ENCODE peak calls at places on chromosomes 7 and 10, in five cellular contexts. K is lower leg skin, C is transverse colon, T is H54, Y is ovary. X is an unnamed sample.

GRCh38 chr7:37367010-37367409 is 81.7 kb downstream of the ELMO1 start:
- DNase-seq in K (no peak), Y (no peak), T (no peak), C (no peak), X (no peak)

GRCh38 chr7:129670636-129671035 is 59.1 kb downstream of the NRF1 start:
- DNase-seq in Y (no peak), T (no peak), K (no peak), C (no peak), X (no peak)

GRCh38 chr10:121865554-121865953 is 62.3 kb downstream of the ATE1 start:
- DNase-seq in C (no peak), T (no peak), Y (no peak), K (no peak), X (no peak)

GRCh38 chr10:93208717-93209464 is 135.2 kb downstream of the CYP26A1 start:
- DNase-seq in T (peak), Y (no peak), C (no peak), K (no peak), X (no peak)

GRCh38 chr10:28367865-28368541 is 65.1 kb upstream of the MPP7 start:
- DNase-seq in C (peak), K (peak), Y (no peak), T (no peak), X (no peak)

GRCh38 chr10:927131-927530 is 4.4 kb downstream of the LARP4B start:
- DNase-seq in Y (no peak), C (no peak), T (no peak), K (no peak), X (no peak)

GRCh38 chr7:81684513-81685262 is 85.2 kb downstream of the HGF start:
- DNase-seq in T (peak), Y (peak), K (peak), C (peak), X (peak)

GRCh38 chr7:130971297-130971696 is 237.3 kb upstream of the KLF14 start:
- DNase-seq in C (no peak), Y (no peak), T (no peak), K (no peak), X (no peak)

GRCh38 chr10:104029528-104029875 is 56.2 kb downstream of the COL17A1 start:
- DNase-seq in K (no peak), C (no peak), Y (peak), T (no peak), X (peak)

GRCh38 chr7:92205987-92206386 is 27.0 kb upstream of the LRRD1 start:
- DNase-seq in K (no peak), C (no peak), T (no peak), Y (no peak), X (no peak)

GRCh38 chr10:14548970-14549369 is 218.2 kb upstream of the FRMD4A start:
- DNase-seq in C (no peak), T (no peak), Y (no peak), K (no peak), X (no peak)

GRCh38 chr10:109773288-109773687 is 150.0 kb downstream of the XPNPEP1 start:
- DNase-seq in C (no peak), T (no peak), K (no peak), Y (no peak), X (no peak)
- TF ChIP-seq POLR2A in C (no peak), T (no peak), K (no peak), Y (no peak), X (no peak)

GRCh38 chr10:77889277-77889903 is 37.2 kb downstream of the DLG5 start:
- DNase-seq in C (peak), K (no peak), T (no peak), Y (no peak), X (no peak)
- TF ChIP-seq POLR2A in C (no peak), K (no peak), T (no peak), Y (no peak), X (no peak)

GRCh38 chr7:26182706-26183105 is 17.8 kb downstream of the HNRNPA2B1 start:
- DNase-seq in Y (no peak), K (no peak), C (no peak), T (no peak), X (no peak)

GRCh38 chr7:26183545-26184282 is 16.8 kb downstream of the HNRNPA2B1 start:
- DNase-seq in Y (no peak), T (no peak), C (no peak), K (no peak), X (no peak)

GRCh38 chr7:26181474-26182227 is 18.9 kb downstream of the HNRNPA2B1 start:
- DNase-seq in T (no peak), K (no peak), Y (no peak), C (no peak), X (no peak)

GRCh38 chr7:26180792-26181198 is 19.8 kb downstream of the HNRNPA2B1 start:
- DNase-seq in K (no peak), Y (no peak), T (no peak), C (no peak), X (no peak)

GRCh38 chr7:26182283-26182682 is 18.3 kb downstream of the HNRNPA2B1 start:
- DNase-seq in T (no peak), C (no peak), Y (peak), K (no peak), X (no peak)
- TF ChIP-seq POLR2A in T (no peak), C (peak), Y (no peak), K (no peak), X (no peak)

GRCh38 chr10:3093996-3094395 is 26.6 kb downstream of the PFKP start:
- DNase-seq in C (no peak), Y (no peak), K (no peak), T (no peak), X (no peak)

GRCh38 chr10:3091346-3091787 is 24.0 kb downstream of the PFKP start:
- DNase-seq in K (no peak), Y (no peak), T (no peak), C (no peak), X (no peak)

GRCh38 chr10:3091921-3092320 is 24.6 kb downstream of the PFKP start:
- DNase-seq in K (no peak), C (no peak), Y (no peak), T (no peak), X (no peak)

GRCh38 chr10:3090388-3090787 is 23.0 kb downstream of the PFKP start:
- DNase-seq in T (no peak), C (no peak), Y (no peak), K (no peak), X (no peak)

GRCh38 chr10:3090914-3091313 is 23.6 kb downstream of the PFKP start:
- DNase-seq in C (peak), Y (no peak), T (no peak), K (no peak), X (peak)
- TF ChIP-seq POLR2A in C (no peak), Y (no peak), T (no peak), K (no peak), X (no peak)

DNA sequence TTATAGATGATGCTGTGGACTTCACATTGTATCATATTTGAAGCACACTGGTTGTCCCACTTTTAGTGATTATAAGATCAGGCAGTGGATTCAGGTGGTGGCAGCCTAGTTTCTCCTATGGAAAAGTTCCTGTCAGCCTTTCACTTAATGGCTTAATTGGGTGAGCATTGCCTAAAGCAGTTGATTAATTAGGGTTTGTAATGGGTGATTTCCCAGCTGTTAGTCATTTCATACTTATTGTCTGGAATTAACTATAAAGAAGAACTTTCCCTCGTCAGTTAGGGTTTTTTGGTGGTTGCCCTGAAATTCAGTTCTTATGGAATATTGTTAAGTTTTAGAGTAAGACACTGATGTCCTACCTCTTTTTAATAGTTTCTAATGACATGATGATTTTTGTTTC is 78.8 kb downstream of the SLC25A40 start:
- DNase-seq in T (no peak), Y (no peak), C (no peak), K (no peak), X (no peak)
- TF ChIP-seq POLR2A in T (no peak), Y (no peak), C (no peak), K (no peak), X (no peak)

GRCh38 chr10:3781458-3782098 is 3.4 kb downstream of the KLF6 start:
- DNase-seq in K (no peak), T (no peak), Y (no peak), C (peak), X (peak)

GRCh38 chr10:3780056-3780765 is 4.8 kb downstream of the KLF6 start:
- DNase-seq in Y (no peak), C (no peak), T (no peak), K (peak), X (no peak)

GRCh38 chr10:3779146-3779707 is 5.8 kb downstream of the KLF6 start:
- DNase-seq in T (no peak), Y (no peak), C (peak), K (no peak), X (no peak)

GRCh38 chr10:3782099-3782455 is 2.9 kb downstream of the KLF6 start:
- DNase-seq in T (no peak), K (peak), Y (no peak), C (no peak), X (peak)

GRCh38 chr10:3780766-3781457 is 4.1 kb downstream of the KLF6 start:
- DNase-seq in Y (no peak), K (no peak), T (no peak), C (no peak), X (no peak)
- TF ChIP-seq POLR2A in Y (no peak), K (no peak), T (no peak), C (no peak), X (no peak)

DNA sequence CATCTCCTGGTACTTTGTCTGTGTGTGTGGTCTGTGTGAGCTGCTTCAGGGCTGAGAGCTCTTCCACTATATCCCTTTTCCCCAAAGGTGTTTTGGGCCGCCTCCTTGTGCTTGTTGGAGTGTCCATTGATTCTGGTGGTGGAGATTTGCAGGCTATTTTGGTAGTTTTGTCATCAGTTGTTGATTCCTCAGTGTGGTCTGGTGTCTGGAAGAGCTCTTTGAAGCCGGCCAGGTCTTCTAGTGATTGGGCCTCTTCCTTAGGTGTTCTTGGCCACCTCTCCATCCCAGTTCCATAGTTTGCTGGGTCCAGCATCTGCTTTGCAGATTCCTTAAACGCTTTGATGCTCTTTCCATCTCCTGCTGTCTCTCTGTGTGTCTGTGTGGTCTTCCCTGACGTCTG is 20.8 kb downstream of the MKI67 start:
- DNase-seq in C (no peak), K (no peak), Y (no peak), T (no peak), X (no peak)
- TF ChIP-seq POLR2A in C (no peak), K (no peak), Y (no peak), T (no peak), X (no peak)

GRCh38 chr7:134779741-134780065 is 269 bp downstream of the CALD1 start:
- DNase-seq in C (no peak), Y (no peak), T (no peak), K (no peak), X (peak)

GRCh38 chr7:134780166-134780853 is 876 bp downstream of the CALD1 start:
- DNase-seq in Y (no peak), T (no peak), C (no peak), K (no peak), X (no peak)

GRCh38 chr7:134777470-134777869 is 2.0 kb upstream of the CALD1 start:
- DNase-seq in T (no peak), C (no peak), Y (no peak), K (no peak), X (no peak)

GRCh38 chr7:134777908-134778580 is 1.4 kb upstream of the CALD1 start:
- DNase-seq in T (no peak), C (no peak), Y (no peak), K (no peak), X (no peak)

DNA sequence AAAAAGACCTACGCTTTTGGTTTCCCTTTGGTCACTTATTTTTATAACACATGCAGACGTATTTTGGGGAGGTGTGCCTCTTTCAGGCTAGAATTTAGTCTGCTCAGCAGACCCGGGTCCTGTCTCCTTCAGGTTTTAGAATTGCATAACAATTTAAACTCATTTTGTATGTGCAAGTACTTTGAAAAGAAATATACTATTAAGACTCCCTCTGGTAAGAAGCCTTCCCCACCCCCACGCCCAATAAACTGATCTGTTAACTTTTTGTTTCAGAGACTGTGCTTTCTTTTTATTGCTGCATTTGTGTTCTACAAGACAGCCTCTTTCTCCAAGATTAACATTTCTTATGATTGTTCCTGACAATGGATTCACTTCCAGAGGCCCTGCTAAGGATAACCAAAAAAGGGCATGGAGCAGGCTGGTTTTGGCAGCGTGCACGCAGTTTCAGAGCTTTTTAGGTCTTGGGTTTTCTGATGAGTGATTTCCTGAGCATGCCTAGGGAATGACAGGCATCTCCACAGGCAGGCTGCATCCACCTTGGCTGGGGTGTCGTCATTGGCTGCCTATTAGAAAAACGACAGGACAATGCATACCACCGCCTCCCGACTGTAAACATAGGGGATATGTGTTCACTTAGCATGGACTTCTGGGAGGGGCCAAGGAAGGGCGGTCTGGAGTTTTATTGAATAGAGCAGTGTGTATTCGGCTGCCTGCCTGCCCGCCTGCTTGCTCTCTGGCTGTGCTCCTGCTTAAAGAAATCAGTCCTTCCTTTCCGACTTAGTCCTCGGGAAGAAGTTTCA is at the start of gene CALD1:
- DNase-seq in C (peak), K (peak), Y (peak), T (peak), X (peak)
- TF ChIP-seq POLR2A in C (peak), K (no peak), Y (peak), T (peak), X (peak)

GRCh38 chr10:118341678-118342637 is at the start of gene FAM204A:
- DNase-seq in T (peak), K (peak), Y (peak), C (peak), X (peak)
- TF ChIP-seq POLR2A in T (peak), K (no peak), Y (peak), C (peak), X (peak)

DNA sequence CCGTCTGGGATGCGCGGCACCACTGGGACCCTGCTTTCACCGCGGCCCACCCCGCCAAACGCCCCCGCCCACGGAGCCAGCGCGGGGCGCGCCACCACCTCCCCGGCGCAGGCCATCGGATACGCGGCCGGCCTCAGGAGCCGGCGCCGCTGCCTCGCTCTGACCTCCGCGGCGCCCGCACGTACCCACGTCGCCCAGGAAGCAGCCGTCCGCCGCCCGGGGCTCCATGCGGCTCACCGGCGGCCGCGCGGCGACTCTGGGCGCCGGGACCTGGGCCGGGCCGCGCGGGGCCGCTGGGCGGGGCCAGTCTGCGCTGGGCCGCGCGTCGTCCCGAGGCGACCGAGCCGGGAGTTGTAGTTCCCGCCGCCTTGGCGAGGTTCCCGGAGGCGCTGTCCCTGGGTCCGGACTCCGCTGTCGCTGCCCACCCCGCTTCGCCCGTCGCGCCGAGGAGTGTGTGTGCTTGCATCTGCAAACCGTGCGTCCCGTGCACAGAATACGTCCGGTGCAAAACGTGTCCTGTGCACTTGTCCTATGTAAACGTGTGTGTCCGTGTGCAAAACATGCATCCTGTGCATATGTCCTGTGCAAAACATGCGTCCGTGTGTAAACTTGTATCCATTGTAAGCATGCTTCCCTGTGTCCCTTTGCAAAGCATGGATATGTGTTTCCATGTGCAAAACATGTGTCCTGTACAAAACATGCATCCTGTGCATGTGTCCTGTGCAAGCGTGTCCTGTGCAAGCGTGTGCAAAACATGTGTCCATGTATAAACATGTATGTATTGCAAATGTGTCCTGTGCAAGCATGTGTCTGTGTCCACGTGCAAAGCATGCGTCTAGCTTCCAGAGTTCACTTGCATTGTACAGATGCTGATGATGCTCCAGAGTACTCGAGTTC is at the start of gene ASB13:
- DNase-seq in C (peak), T (peak), K (peak), Y (peak), X (peak)
- TF ChIP-seq POLR2A in C (no peak), T (peak), K (no peak), Y (peak), X (peak)

X was measured in uterus.